ENCODE peak calls at places on chromosomes 11 and 22, in six cellular contexts. P, C, L, V, Q and T are unnamed samples.

GRCh38 chr11:57514538-57515331 is 767 bp downstream of the SLC43A1 start:
- DNase-seq in C (peak), L (peak), V (peak), P (peak), Q (peak), T (peak)

GRCh38 chr22:48245119-48245485 is 1482.7 kb downstream of the TBC1D22A start:
- DNase-seq in V (no peak), L (peak), C (no peak), P (no peak), Q (no peak), T (no peak)

GRCh38 chr11:75320643-75321042 is 30.8 kb downstream of the ARRB1 start:
- DNase-seq in V (peak), C (no peak), L (no peak), Q (no peak), P (peak), T (no peak)

GRCh38 chr22:17047656-17048055 is 37.1 kb upstream of the IL17RA start:
- DNase-seq in C (no peak), Q (no peak), P (no peak), L (no peak), V (no peak), T (no peak)

GRCh38 chr11:74288161-74288560 is 23.3 kb downstream of the P4HA3 start:
- DNase-seq in C (no peak), P (no peak), L (no peak), V (no peak), Q (no peak), T (no peak)

GRCh38 chr22:24119476-24119875 is 61.8 kb upstream of the SUSD2 start:
- DNase-seq in L (no peak), P (peak), C (no peak), Q (no peak), V (no peak), T (no peak)

GRCh38 chr22:48800036-48800885 is 1027.4 kb downstream of the BRD1 start:
- DNase-seq in Q (no peak), V (no peak), C (no peak), L (no peak), P (no peak), T (no peak)

GRCh38 chr11:78350646-78351165 is 66.9 kb downstream of the GAB2 start:
- DNase-seq in Q (no peak), P (no peak), L (peak), V (no peak), C (peak), T (no peak)

GRCh38 chr11:27972432-27973170 is 135.4 kb downstream of the KIF18A start:
- DNase-seq in P (no peak), L (no peak), C (no peak), Q (no peak), V (no peak), T (no peak)

GRCh38 chr11:3148255-3148989 is 16.7 kb downstream of the OSBPL5 start:
- DNase-seq in C (no peak), L (no peak), Q (peak), V (peak), P (no peak), T (no peak)

GRCh38 chr11:130124096-130124495 is 35.5 kb upstream of the ST14 start:
- DNase-seq in L (peak), C (no peak), V (no peak), Q (peak), P (peak), T (no peak)

GRCh38 chr11:124174001-124174400 is 9.1 kb upstream of the OR10D3 start:
- DNase-seq in L (no peak), Q (no peak), V (no peak), C (no peak), P (no peak), T (no peak)

GRCh38 chr11:67468509-67468834 is 579 bp downstream of the TMEM134 start:
- DNase-seq in V (no peak), Q (no peak), L (no peak), P (no peak), C (no peak), T (no peak)

GRCh38 chr22:46656856-46657654 is 36.9 kb downstream of the GRAMD4 start:
- DNase-seq in V (no peak), C (no peak), L (no peak), P (no peak), Q (no peak), T (no peak)

GRCh38 chr11:131760191-131760951 is 390.0 kb downstream of the NTM start:
- DNase-seq in V (no peak), C (peak), L (no peak), Q (no peak), P (no peak), T (peak)

GRCh38 chr11:71252782-71253730 is 679 bp upstream of the SHANK2 start:
- DNase-seq in C (peak), Q (peak), L (no peak), V (peak), P (no peak), T (no peak)

GRCh38 chr11:103851166-103851651 is 185.2 kb upstream of the DDI1 start:
- DNase-seq in P (no peak), V (no peak), Q (no peak), C (no peak), L (no peak), T (no peak)

GRCh38 chr22:27731621-27732020 is 69.9 kb downstream of the MN1 start:
- DNase-seq in C (no peak), Q (no peak), P (no peak), V (no peak), L (peak), T (no peak)

GRCh38 chr11:4072668-4073285 is 21.8 kb upstream of the RRM1 start:
- DNase-seq in P (no peak), Q (peak), L (peak), C (peak), V (no peak), T (no peak)

GRCh38 chr22:28899199-28899853 is 16.0 kb downstream of the ZNRF3 start:
- DNase-seq in L (peak), V (no peak), Q (no peak), P (no peak), C (no peak), T (no peak)

GRCh38 chr22:28674121-28674563 is 5.5 kb downstream of the TTC28 start:
- DNase-seq in Q (no peak), L (no peak), C (no peak), P (no peak), V (no peak), T (no peak)

GRCh38 chr22:49948958-49949913 is 11.3 kb upstream of the PIM3 start:
- DNase-seq in P (no peak), V (peak), Q (peak), L (no peak), C (no peak), T (no peak)

GRCh38 chr22:36102995-36103394 is 57.6 kb downstream of the APOL3 start:
- DNase-seq in L (no peak), P (no peak), V (no peak), Q (no peak), C (no peak), T (no peak)

GRCh38 chr22:24005201-24005600 is at the start of gene GSTT4:
- DNase-seq in L (peak), Q (no peak), C (no peak), P (peak), V (no peak), T (no peak)

GRCh38 chr22:42202048-42202447 is 68.4 kb downstream of the TCF20 start:
- DNase-seq in V (no peak), L (no peak), P (no peak), C (no peak), Q (no peak), T (no peak)

GRCh38 chr11:126263489-126263888 is 5.2 kb downstream of the SRPRA start:
- DNase-seq in Q (no peak), V (no peak), C (no peak), P (no peak), L (no peak), T (no peak)

GRCh38 chr22:38950527-38951111 is 6.8 kb upstream of the APOBEC3A start:
- DNase-seq in L (peak), V (peak), C (no peak), P (no peak), Q (no peak), T (no peak)

GRCh38 chr11:58923300-58923788 is 15.9 kb upstream of the GLYATL1 start:
- DNase-seq in V (no peak), Q (peak), P (no peak), C (no peak), L (no peak), T (no peak)

GRCh38 chr11:114395776-114396175 is 4.5 kb downstream of the C11orf71 start:
- DNase-seq in Q (no peak), L (no peak), P (no peak), V (no peak), C (no peak), T (no peak)

DNA sequence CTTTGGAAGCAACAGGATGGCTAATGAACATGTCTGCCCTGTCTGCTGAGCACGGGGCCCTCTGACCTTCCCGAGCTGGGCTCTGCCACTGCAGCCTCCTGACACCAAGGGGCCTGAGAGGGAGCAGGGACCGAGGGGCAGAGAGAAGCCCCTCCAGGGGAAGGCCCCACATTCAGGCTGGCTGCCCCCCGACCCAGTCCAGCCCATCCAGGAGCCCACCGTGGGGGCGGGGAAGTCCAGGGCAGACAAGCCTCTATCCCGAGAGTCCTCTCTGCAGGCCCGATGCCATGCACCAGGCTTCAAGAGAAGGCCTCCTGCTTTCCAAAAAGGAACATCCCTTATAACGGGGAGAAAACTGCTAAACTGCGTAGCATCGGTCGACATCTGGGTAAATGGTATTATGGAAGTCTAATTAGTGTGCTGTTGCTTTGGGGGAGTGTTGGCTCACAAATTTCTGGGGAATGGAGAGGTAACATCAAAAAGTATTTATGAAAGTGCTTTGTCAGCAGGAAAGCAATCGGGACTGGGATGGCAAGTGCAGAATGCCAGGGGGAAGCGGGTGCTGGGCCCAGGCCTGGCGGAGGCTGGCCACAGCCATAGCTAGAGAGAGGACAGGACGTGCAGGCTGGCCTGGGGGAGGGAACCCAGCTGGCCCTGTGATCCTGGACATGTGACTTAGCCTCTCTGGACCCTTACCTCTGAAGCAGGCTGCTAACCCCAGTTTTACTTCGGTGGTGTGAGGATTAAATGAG is 5.3 kb upstream of the SHISAL1 start:
- DNase-seq in Q (no peak), L (no peak), P (peak), V (no peak), C (no peak), T (no peak)
- TF ChIP-seq POLR2A in Q (no peak), L (no peak), P (no peak), V (no peak), C (no peak), T (no peak)

GRCh38 chr11:66275396-66275795 is 2.6 kb upstream of the CNIH2 start:
- DNase-seq in C (no peak), Q (no peak), V (no peak), P (no peak), L (no peak), T (no peak)

GRCh38 chr11:66279092-66279797 is 1.3 kb downstream of the CNIH2 start:
- DNase-seq in P (peak), C (no peak), Q (no peak), V (no peak), L (no peak), T (no peak)

GRCh38 chr11:66278396-66279091 is 569 bp downstream of the CNIH2 start:
- DNase-seq in Q (no peak), V (no peak), L (no peak), C (no peak), P (no peak), T (no peak)

GRCh38 chr11:66275984-66276612 is 1.9 kb upstream of the CNIH2 start:
- DNase-seq in Q (no peak), C (no peak), L (no peak), P (no peak), V (no peak), T (no peak)

GRCh38 chr11:66277475-66278391 is at the start of gene CNIH2:
- DNase-seq in P (no peak), L (no peak), V (peak), C (no peak), Q (peak), T (no peak)
- TF ChIP-seq POLR2A in P (peak), L (no peak), V (no peak), C (no peak), Q (no peak), T (no peak)

DNA sequence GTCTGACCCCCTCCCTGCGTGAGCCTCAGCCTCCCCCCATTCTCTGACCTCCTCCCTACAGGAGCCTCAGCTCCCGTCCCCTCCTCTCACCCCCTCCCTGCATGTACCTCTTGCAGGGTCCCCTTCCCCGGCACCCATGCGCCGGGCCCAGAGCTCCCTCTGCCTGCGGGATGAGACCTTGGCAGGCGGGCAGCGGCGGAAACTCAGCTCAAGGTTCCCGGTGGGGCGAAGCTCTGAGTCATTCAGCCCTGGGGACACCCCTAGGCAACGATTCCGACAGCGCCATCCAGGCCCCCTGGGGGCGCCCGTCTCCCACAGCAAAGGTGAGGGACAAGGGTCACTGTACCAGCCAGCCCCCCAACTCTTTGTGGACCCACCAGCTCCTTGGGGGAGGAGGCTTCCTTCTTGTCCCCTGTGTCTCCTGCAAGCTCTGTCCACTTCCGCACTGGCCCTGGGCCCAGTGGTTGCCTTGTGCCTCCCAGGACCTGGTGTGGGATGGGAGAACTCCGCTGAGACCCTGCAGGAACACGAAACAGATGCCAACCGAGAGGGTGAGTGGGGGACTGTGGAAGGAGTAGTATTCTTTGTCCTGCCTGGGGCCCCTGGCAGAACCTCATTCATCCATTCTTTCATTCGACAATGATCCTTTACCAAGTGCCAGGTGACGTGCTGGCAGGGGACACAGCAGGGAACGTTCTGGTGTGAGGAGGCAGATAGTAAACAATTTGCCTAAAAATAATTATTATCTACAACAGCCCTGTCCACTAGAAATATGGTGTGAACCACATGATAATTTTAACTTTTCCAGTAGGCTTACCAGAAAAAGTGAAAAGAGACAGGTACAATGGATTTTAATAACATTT is 3.7 kb upstream of the RPS6KA4 start:
- DNase-seq in C (peak), V (peak), L (peak), Q (peak), P (peak), T (no peak)
- TF ChIP-seq POLR2A in C (no peak), V (no peak), L (no peak), Q (peak), P (peak), T (no peak)

GRCh38 chr11:83156996-83157754 is at the start of gene PCF11:
- DNase-seq in V (peak), P (no peak), C (peak), L (no peak), Q (no peak), T (no peak)
- TF ChIP-seq POLR2A in V (peak), P (peak), C (peak), L (peak), Q (peak), T (peak)